ENCODE peak calls at places on chromosomes 4 and X, in seven cellular contexts. G is IMR-90, T is substantia nigra, J is DND-41, U is fibroblast of lung, I is HCT116, N is prostate gland. X is an unnamed sample.

GRCh38 chr4:5678977-5679376 is 29.4 kb downstream of the EVC2 start:
- DNase-seq in G (peak; percentile 87), T (no peak), J (no peak), U (peak; percentile 27), I (no peak), N (no peak), X (no peak)

GRCh38 chr4:158850800-158851644 is 82.2 kb downstream of the FNIP2 start:
- DNase-seq in G (peak; percentile 44), T (no peak), J (no peak), U (no peak), I (peak; percentile 15), N (peak; percentile 70), X (no peak)

GRCh38 chr4:3871181-3871852 is 105.1 kb downstream of the ADRA2C start:
- DNase-seq in G (no peak), T (no peak), J (peak; percentile 13), U (no peak), I (no peak), N (no peak), X (no peak)

GRCh38 chr4:46274717-46275116 is 115.2 kb downstream of the GABRA2 start:
- DNase-seq in G (no peak), T (no peak), J (no peak), U (no peak), I (no peak), N (no peak), X (no peak)

GRCh38 chr4:73917081-73917501 is 47.9 kb downstream of the CXCL1 start:
- DNase-seq in G (peak; percentile 96), T (no peak), J (no peak), U (peak; percentile 97), I (no peak), N (no peak), X (no peak)

GRCh38 chrX:152520653-152521052 is 69.5 kb upstream of the GABRA3 start:
- DNase-seq in G (no peak), T (no peak), J (no peak), U (no peak), I (no peak), N (no peak), X (no peak)

GRCh38 chr4:184762100-184762499 is 28.2 kb upstream of the CENPU start:
- DNase-seq in G (no peak), T (no peak), J (peak; percentile 62), U (no peak), I (no peak), N (no peak), X (peak; percentile 20)

GRCh38 chrX:107204063-107204605 is 2.1 kb downstream of the NUP62CL start:
- DNase-seq in G (no peak), T (no peak), J (no peak), U (no peak), I (no peak), N (no peak), X (no peak)

GRCh38 chrX:115561605-115562491 is 874 bp downstream of the PLS3 start:
- DNase-seq in G (peak; percentile 35), T (peak; percentile 7), J (no peak), U (peak; percentile 44), I (no peak), N (peak; percentile 10), X (no peak)

GRCh38 chr4:3190549-3190948 is 58.4 kb upstream of the MSANTD1 start:
- DNase-seq in G (no peak), T (no peak), J (no peak), U (no peak), I (no peak), N (no peak), X (no peak)

GRCh38 chr4:81199831-81200230 is 15.2 kb downstream of the PRKG2 start:
- DNase-seq in G (no peak), T (no peak), J (no peak), U (no peak), I (no peak), N (no peak), X (no peak)

GRCh38 chrX:69117876-69118526 is 47.3 kb downstream of the PJA1 start:
- DNase-seq in G (no peak), T (no peak), J (no peak), U (no peak), I (no peak), N (no peak), X (no peak)

GRCh38 chr4:22187203-22187835 is 238.7 kb upstream of the KCNIP4 start:
- DNase-seq in G (no peak), T (no peak), J (no peak), U (no peak), I (no peak), N (no peak), X (no peak)

GRCh38 chr4:163245044-163245443 is 78.4 kb upstream of the NAF1 start:
- DNase-seq in G (no peak), T (no peak), J (no peak), U (no peak), I (no peak), N (no peak), X (no peak)

GRCh38 chr4:17376205-17376604 is 135.7 kb downstream of the QDPR start:
- DNase-seq in G (peak; percentile 4), T (no peak), J (no peak), U (peak; percentile 71), I (no peak), N (no peak), X (no peak)

GRCh38 chrX:145727476-145727875 is 90.2 kb upstream of the SLITRK2 start:
- DNase-seq in G (no peak), T (peak; percentile 1), J (no peak), U (no peak), I (no peak), N (no peak), X (no peak)

GRCh38 chr4:15706646-15707362 is 3.9 kb downstream of the BST1 start:
- DNase-seq in G (peak; percentile 58), T (no peak), J (no peak), U (no peak), I (no peak), N (no peak), X (no peak)

GRCh38 chr4:23039813-23040212 is 347.1 kb downstream of the GBA3 start:
- DNase-seq in G (no peak), T (no peak), J (no peak), U (peak; percentile 47), I (no peak), N (no peak), X (no peak)

GRCh38 chrX:54411732-54412131 is 28.5 kb upstream of the TSR2 start:
- DNase-seq in G (no peak), T (no peak), J (no peak), U (no peak), I (no peak), N (no peak), X (no peak)

GRCh38 chr4:98793658-98794057 is 135.2 kb upstream of the TSPAN5 start:
- DNase-seq in G (no peak), T (no peak), J (no peak), U (peak; percentile 6), I (no peak), N (no peak), X (no peak)

GRCh38 chr4:98796986-98797385 is 131.9 kb downstream of the EIF4E start:
- DNase-seq in G (no peak), T (no peak), J (no peak), U (no peak), I (no peak), N (no peak), X (no peak)

DNA sequence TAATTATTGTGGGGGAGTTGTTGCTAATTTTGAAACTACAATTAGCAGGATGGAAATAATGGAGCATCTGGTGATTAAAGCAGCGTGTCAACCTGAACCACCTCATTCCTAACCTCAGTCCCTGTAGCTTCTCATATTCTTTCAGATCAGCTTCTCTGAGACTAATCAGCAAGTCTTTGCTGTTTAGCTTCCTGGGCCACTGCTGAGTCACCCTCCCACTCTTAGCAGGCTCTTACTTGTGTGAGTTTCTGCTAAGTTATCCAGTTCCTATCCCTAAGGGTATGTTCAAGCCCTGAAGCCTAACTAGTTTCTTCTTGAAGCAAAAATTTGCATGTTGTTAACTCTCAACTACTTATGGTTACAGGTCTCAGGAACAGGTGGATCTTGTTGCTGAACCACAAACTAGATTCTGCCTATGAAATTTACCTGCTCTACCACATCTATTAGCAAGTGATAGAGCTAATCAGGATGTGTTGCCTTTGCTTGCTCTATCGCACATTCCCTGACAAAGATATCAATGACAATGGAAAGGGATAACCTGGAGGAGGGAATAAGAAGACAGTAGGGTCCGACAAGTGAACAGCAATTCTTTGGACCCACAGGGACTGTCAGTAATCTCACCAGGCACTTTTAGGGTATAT is 134.2 kb downstream of the EIF4E start:
- DNase-seq in G (peak; percentile 73), T (no peak), J (no peak), U (peak; percentile 81), I (no peak), N (no peak), X (no peak)
- H3K27ac ChIP-seq in G (no peak overlapping the region), T (no peak overlapping the region), J (no peak overlapping the region), U (no peak overlapping the region), I (no peak overlapping the region), N (no peak overlapping the region), X (no peak overlapping the region)

GRCh38 chr4:6988016-6988715 is 55.0 kb upstream of the TADA2B start:
- DNase-seq in G (no peak), T (no peak), J (no peak), U (no peak), I (no peak), N (no peak), X (no peak)
- H3K27ac ChIP-seq in G (peak overlapping the region; percentile 22), T (peak overlapping the region; percentile 90), J (peak overlapping the region; percentile 61), U (peak overlapping the region; percentile 80), I (peak overlapping the region; percentile 72), N (peak overlapping the region; percentile 96), X (no peak overlapping the region)

GRCh38 chr4:8123865-8124264 is 34.7 kb downstream of the ABLIM2 start:
- DNase-seq in G (no peak), T (no peak), J (no peak), U (no peak), I (no peak), N (no peak), X (no peak)

GRCh38 chr4:8120518-8120917 is 38.1 kb downstream of the ABLIM2 start:
- DNase-seq in G (no peak), T (no peak), J (no peak), U (no peak), I (no peak), N (no peak), X (no peak)

GRCh38 chr4:8121236-8122015 is 37.2 kb downstream of the ABLIM2 start:
- DNase-seq in G (no peak), T (no peak), J (no peak), U (no peak), I (no peak), N (no peak), X (no peak)

GRCh38 chr4:8123389-8123788 is 35.2 kb downstream of the ABLIM2 start:
- DNase-seq in G (no peak), T (no peak), J (no peak), U (peak; percentile 39), I (no peak), N (no peak), X (no peak)

GRCh38 chr4:8122746-8123145 is 35.9 kb downstream of the ABLIM2 start:
- DNase-seq in G (no peak), T (no peak), J (no peak), U (no peak), I (no peak), N (no peak), X (no peak)
- H3K27ac ChIP-seq in G (no peak overlapping the region), T (no peak overlapping the region), J (no peak overlapping the region), U (no peak overlapping the region), I (no peak overlapping the region), N (no peak overlapping the region), X (no peak overlapping the region)

DNA sequence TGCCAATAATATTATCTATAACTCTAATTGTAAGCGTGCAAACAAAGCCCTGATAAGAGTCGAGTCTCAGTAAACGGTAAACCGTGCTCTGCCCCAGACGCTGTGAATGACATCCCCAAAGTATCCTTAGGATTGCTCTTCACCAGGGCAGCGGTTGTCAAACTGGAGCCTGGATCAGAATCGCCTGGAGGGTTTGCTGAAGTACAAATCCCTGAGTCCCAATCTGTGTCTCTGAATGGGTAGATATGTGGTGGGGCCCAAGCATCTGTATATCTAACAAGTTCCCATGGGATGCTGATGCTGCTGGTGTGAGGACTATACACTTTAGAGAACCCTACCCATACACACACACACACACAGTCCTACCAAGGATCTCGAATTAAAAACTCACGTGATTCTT is 813 bp upstream of the APBB2 start:
- DNase-seq in G (no peak), T (no peak), J (no peak), U (no peak), I (no peak), N (no peak), X (no peak)
- H3K27ac ChIP-seq in G (no peak overlapping the region), T (peak overlapping the region; percentile 67), J (no peak overlapping the region), U (no peak overlapping the region), I (peak overlapping the region; percentile 80), N (peak overlapping the region; percentile 90), X (no peak overlapping the region)